ENCODE peak calls at places on chromosomes 3 and 15, in ten cellular contexts. One of them, this sample, is unnamed. For H3K36me3, the result is how much of the 10 kb centered on the place peaks cover.

GRCh38 chr3:160618878-160619277 is 53.5 kb upstream of the KPNA4 start:
- DNase-seq in lower lobe of right lung: no peak
- DNase-seq in PC-3: peak
- DNase-seq in hepatocyte: no peak
- DNase-seq in osteoblast: no peak
- DNase-seq in tibial nerve: no peak
- DNase-seq in colonic mucosa: no peak
- DNase-seq in left ventricle myocardium inferior: no peak
- DNase-seq in brain microvascular endothelial cell: no peak
- DNase-seq in breast epithelium: no peak
- DNase-seq in this sample: no peak

GRCh38 chr3:12440927-12441326 is 43.4 kb upstream of the TSEN2 start:
- DNase-seq in lower lobe of right lung: no peak
- DNase-seq in PC-3: no peak
- DNase-seq in hepatocyte: peak
- DNase-seq in osteoblast: peak
- DNase-seq in tibial nerve: no peak
- DNase-seq in colonic mucosa: no peak
- DNase-seq in left ventricle myocardium inferior: peak
- DNase-seq in brain microvascular endothelial cell: peak
- DNase-seq in breast epithelium: no peak
- DNase-seq in this sample: no peak

GRCh38 chr15:79004336-79004735 is 59.5 kb upstream of the CTSH start:
- DNase-seq in lower lobe of right lung: no peak
- DNase-seq in PC-3: peak
- DNase-seq in hepatocyte: peak
- DNase-seq in osteoblast: peak
- DNase-seq in tibial nerve: no peak
- DNase-seq in colonic mucosa: no peak
- DNase-seq in left ventricle myocardium inferior: no peak
- DNase-seq in brain microvascular endothelial cell: peak
- DNase-seq in breast epithelium: no peak
- DNase-seq in this sample: no peak

GRCh38 chr3:131396170-131396569 is 14.6 kb downstream of the NUDT16 start:
- DNase-seq in lower lobe of right lung: no peak
- DNase-seq in PC-3: no peak
- DNase-seq in hepatocyte: no peak
- DNase-seq in osteoblast: no peak
- DNase-seq in tibial nerve: peak
- DNase-seq in colonic mucosa: no peak
- DNase-seq in left ventricle myocardium inferior: no peak
- DNase-seq in brain microvascular endothelial cell: no peak
- DNase-seq in breast epithelium: no peak
- DNase-seq in this sample: no peak

GRCh38 chr3:104717828-104718196 is 648.9 kb upstream of the ALCAM start:
- DNase-seq in lower lobe of right lung: no peak
- DNase-seq in PC-3: no peak
- DNase-seq in hepatocyte: no peak
- DNase-seq in osteoblast: no peak
- DNase-seq in tibial nerve: no peak
- DNase-seq in colonic mucosa: no peak
- DNase-seq in left ventricle myocardium inferior: no peak
- DNase-seq in brain microvascular endothelial cell: peak
- DNase-seq in breast epithelium: no peak
- DNase-seq in this sample: no peak

GRCh38 chr15:78455749-78456148 is 17.7 kb downstream of the IREB2 start:
- DNase-seq in lower lobe of right lung: no peak
- DNase-seq in PC-3: no peak
- DNase-seq in hepatocyte: peak
- DNase-seq in osteoblast: no peak
- DNase-seq in tibial nerve: no peak
- DNase-seq in colonic mucosa: no peak
- DNase-seq in left ventricle myocardium inferior: no peak
- DNase-seq in brain microvascular endothelial cell: no peak
- DNase-seq in breast epithelium: no peak
- DNase-seq in this sample: no peak

GRCh38 chr3:105365536-105366301 is 990 bp upstream of the ALCAM start:
- DNase-seq in lower lobe of right lung: no peak
- DNase-seq in PC-3: no peak
- DNase-seq in hepatocyte: peak
- DNase-seq in osteoblast: peak
- DNase-seq in tibial nerve: peak
- DNase-seq in colonic mucosa: peak
- DNase-seq in left ventricle myocardium inferior: no peak
- DNase-seq in brain microvascular endothelial cell: peak
- DNase-seq in breast epithelium: no peak
- DNase-seq in this sample: no peak

GRCh38 chr3:184766555-184767261 is 45.3 kb upstream of the VPS8 start:
- DNase-seq in lower lobe of right lung: no peak
- DNase-seq in PC-3: no peak
- DNase-seq in hepatocyte: no peak
- DNase-seq in osteoblast: peak
- DNase-seq in tibial nerve: no peak
- DNase-seq in colonic mucosa: no peak
- DNase-seq in left ventricle myocardium inferior: no peak
- DNase-seq in brain microvascular endothelial cell: no peak
- DNase-seq in breast epithelium: no peak
- DNase-seq in this sample: no peak

GRCh38 chr3:190003730-190004129 is 117.0 kb downstream of the P3H2 start:
- DNase-seq in lower lobe of right lung: no peak
- DNase-seq in PC-3: peak
- DNase-seq in hepatocyte: no peak
- DNase-seq in osteoblast: peak
- DNase-seq in tibial nerve: no peak
- DNase-seq in colonic mucosa: no peak
- DNase-seq in left ventricle myocardium inferior: no peak
- DNase-seq in brain microvascular endothelial cell: peak
- DNase-seq in breast epithelium: no peak
- DNase-seq in this sample: no peak

GRCh38 chr3:53845103-53845880 is 927 bp downstream of the CHDH start:
- DNase-seq in lower lobe of right lung: peak
- DNase-seq in PC-3: peak
- DNase-seq in hepatocyte: peak
- DNase-seq in osteoblast: peak
- DNase-seq in tibial nerve: peak
- DNase-seq in colonic mucosa: peak
- DNase-seq in left ventricle myocardium inferior: peak
- DNase-seq in brain microvascular endothelial cell: peak
- DNase-seq in breast epithelium: peak
- DNase-seq in this sample: no peak

GRCh38 chr15:70278644-70279043 is 180.9 kb upstream of the TLE3 start:
- DNase-seq in lower lobe of right lung: no peak
- DNase-seq in PC-3: no peak
- DNase-seq in hepatocyte: no peak
- DNase-seq in osteoblast: no peak
- DNase-seq in tibial nerve: no peak
- DNase-seq in colonic mucosa: no peak
- DNase-seq in left ventricle myocardium inferior: no peak
- DNase-seq in brain microvascular endothelial cell: no peak
- DNase-seq in breast epithelium: peak
- DNase-seq in this sample: no peak

GRCh38 chr3:160478338-160478737 is 28.8 kb upstream of the TRIM59 start:
- DNase-seq in lower lobe of right lung: no peak
- DNase-seq in PC-3: no peak
- DNase-seq in hepatocyte: peak
- DNase-seq in osteoblast: no peak
- DNase-seq in tibial nerve: no peak
- DNase-seq in colonic mucosa: no peak
- DNase-seq in left ventricle myocardium inferior: no peak
- DNase-seq in brain microvascular endothelial cell: peak
- DNase-seq in breast epithelium: no peak
- DNase-seq in this sample: no peak

GRCh38 chr15:68416158-68416535 is 15.8 kb downstream of the ITGA11 start:
- DNase-seq in lower lobe of right lung: no peak
- DNase-seq in PC-3: no peak
- DNase-seq in hepatocyte: no peak
- DNase-seq in osteoblast: no peak
- DNase-seq in tibial nerve: peak
- DNase-seq in colonic mucosa: peak
- DNase-seq in left ventricle myocardium inferior: no peak
- DNase-seq in brain microvascular endothelial cell: no peak
- DNase-seq in breast epithelium: no peak
- DNase-seq in this sample: no peak

GRCh38 chr3:149391960-149392359 is 14.5 kb upstream of the TM4SF1 start:
- DNase-seq in lower lobe of right lung: no peak
- DNase-seq in PC-3: no peak
- DNase-seq in hepatocyte: no peak
- DNase-seq in osteoblast: no peak
- DNase-seq in tibial nerve: no peak
- DNase-seq in colonic mucosa: no peak
- DNase-seq in left ventricle myocardium inferior: no peak
- DNase-seq in brain microvascular endothelial cell: no peak
- DNase-seq in breast epithelium: no peak
- DNase-seq in this sample: no peak

GRCh38 chr3:36784012-36784763 is 19.8 kb upstream of the DCLK3 start:
- DNase-seq in lower lobe of right lung: no peak
- DNase-seq in PC-3: no peak
- DNase-seq in hepatocyte: no peak
- DNase-seq in osteoblast: no peak
- DNase-seq in tibial nerve: no peak
- DNase-seq in colonic mucosa: no peak
- DNase-seq in left ventricle myocardium inferior: no peak
- DNase-seq in brain microvascular endothelial cell: no peak
- DNase-seq in breast epithelium: no peak
- DNase-seq in this sample: no peak

GRCh38 chr3:134075568-134075825 is 45.8 kb upstream of the SLCO2A1 start:
- DNase-seq in lower lobe of right lung: no peak
- DNase-seq in PC-3: no peak
- DNase-seq in hepatocyte: no peak
- DNase-seq in osteoblast: no peak
- DNase-seq in tibial nerve: no peak
- DNase-seq in colonic mucosa: no peak
- DNase-seq in left ventricle myocardium inferior: no peak
- DNase-seq in brain microvascular endothelial cell: no peak
- DNase-seq in breast epithelium: no peak
- DNase-seq in this sample: no peak

GRCh38 chr3:12992629-12993021 is 80.6 kb downstream of the IQSEC1 start:
- DNase-seq in lower lobe of right lung: no peak
- DNase-seq in PC-3: no peak
- DNase-seq in hepatocyte: peak
- DNase-seq in osteoblast: no peak
- DNase-seq in tibial nerve: no peak
- DNase-seq in colonic mucosa: no peak
- DNase-seq in left ventricle myocardium inferior: peak
- DNase-seq in brain microvascular endothelial cell: no peak
- DNase-seq in breast epithelium: no peak
- DNase-seq in this sample: no peak

GRCh38 chr3:71689305-71689704 is 35.9 kb downstream of the EIF4E3 start:
- DNase-seq in lower lobe of right lung: no peak
- DNase-seq in PC-3: no peak
- DNase-seq in hepatocyte: no peak
- DNase-seq in osteoblast: no peak
- DNase-seq in tibial nerve: no peak
- DNase-seq in colonic mucosa: no peak
- DNase-seq in left ventricle myocardium inferior: no peak
- DNase-seq in brain microvascular endothelial cell: no peak
- DNase-seq in breast epithelium: no peak
- DNase-seq in this sample: no peak
- TF ChIP-seq CTCF in lower lobe of right lung: no peak
- TF ChIP-seq CTCF in PC-3: no peak
- TF ChIP-seq CTCF in hepatocyte: no peak
- TF ChIP-seq CTCF in osteoblast: no peak
- TF ChIP-seq CTCF in tibial nerve: no peak
- TF ChIP-seq CTCF in colonic mucosa: no peak
- TF ChIP-seq CTCF in left ventricle myocardium inferior: no peak
- TF ChIP-seq CTCF in brain microvascular endothelial cell: no peak
- TF ChIP-seq CTCF in breast epithelium: no peak
- TF ChIP-seq CTCF in this sample: no peak

GRCh38 chr3:187733371-187733770 is 11.9 kb downstream of the BCL6 start:
- DNase-seq in lower lobe of right lung: no peak
- DNase-seq in PC-3: no peak
- DNase-seq in hepatocyte: no peak
- DNase-seq in osteoblast: no peak
- DNase-seq in tibial nerve: no peak
- DNase-seq in colonic mucosa: no peak
- DNase-seq in left ventricle myocardium inferior: no peak
- DNase-seq in brain microvascular endothelial cell: no peak
- DNase-seq in breast epithelium: no peak
- DNase-seq in this sample: no peak
- H3K36me3 ChIP-seq in lower lobe of right lung: half or more
- H3K36me3 ChIP-seq in PC-3: under half
- H3K36me3 ChIP-seq in hepatocyte: under half
- H3K36me3 ChIP-seq in osteoblast: half or more
- H3K36me3 ChIP-seq in tibial nerve: under half
- H3K36me3 ChIP-seq in colonic mucosa: under half
- H3K36me3 ChIP-seq in left ventricle myocardium inferior: half or more
- H3K36me3 ChIP-seq in brain microvascular endothelial cell: under half
- H3K36me3 ChIP-seq in breast epithelium: under half
- H3K36me3 ChIP-seq in this sample: under half

DNA sequence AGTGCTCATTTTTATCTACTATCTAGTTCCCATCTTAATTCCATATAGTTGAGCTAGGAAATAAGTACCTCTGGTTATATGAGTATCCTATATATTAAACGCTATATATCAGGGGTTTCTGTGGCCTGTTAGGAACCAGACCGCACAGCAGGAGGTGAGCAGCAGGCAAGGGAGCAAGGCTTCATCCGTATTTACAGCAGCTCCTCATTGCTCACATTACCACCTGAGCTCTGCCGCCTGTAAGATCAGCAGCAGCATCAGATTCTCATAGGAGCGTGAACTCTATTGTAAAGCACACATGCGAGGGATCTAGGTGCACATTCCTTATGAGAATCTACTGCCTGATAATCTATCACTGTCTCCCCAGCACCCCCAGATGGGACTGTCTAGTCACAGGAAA is 23.0 kb downstream of the GSK3B start:
- DNase-seq in lower lobe of right lung: no peak
- DNase-seq in PC-3: no peak
- DNase-seq in hepatocyte: no peak
- DNase-seq in osteoblast: no peak
- DNase-seq in tibial nerve: no peak
- DNase-seq in colonic mucosa: no peak
- DNase-seq in left ventricle myocardium inferior: no peak
- DNase-seq in brain microvascular endothelial cell: no peak
- DNase-seq in breast epithelium: no peak
- DNase-seq in this sample: no peak
- H3K27ac ChIP-seq in lower lobe of right lung: no peak
- H3K27ac ChIP-seq in PC-3: no peak
- H3K27ac ChIP-seq in hepatocyte: no peak
- H3K27ac ChIP-seq in osteoblast: no peak
- H3K27ac ChIP-seq in tibial nerve: no peak
- H3K27ac ChIP-seq in colonic mucosa: no peak
- H3K27ac ChIP-seq in left ventricle myocardium inferior: no peak
- H3K27ac ChIP-seq in brain microvascular endothelial cell: no peak
- H3K27ac ChIP-seq in breast epithelium: no peak
- H3K27ac ChIP-seq in this sample: no peak

GRCh38 chr3:114454592-114455251 is 160.9 kb downstream of the TIGIT start:
- DNase-seq in lower lobe of right lung: no peak
- DNase-seq in PC-3: no peak
- DNase-seq in hepatocyte: no peak
- DNase-seq in osteoblast: no peak
- DNase-seq in tibial nerve: peak
- DNase-seq in colonic mucosa: no peak
- DNase-seq in left ventricle myocardium inferior: no peak
- DNase-seq in brain microvascular endothelial cell: no peak
- DNase-seq in breast epithelium: no peak
- DNase-seq in this sample: no peak
- TF ChIP-seq CTCF in lower lobe of right lung: no peak
- TF ChIP-seq CTCF in PC-3: no peak
- TF ChIP-seq CTCF in hepatocyte: no peak
- TF ChIP-seq CTCF in osteoblast: no peak
- TF ChIP-seq CTCF in tibial nerve: peak
- TF ChIP-seq CTCF in colonic mucosa: no peak
- TF ChIP-seq CTCF in left ventricle myocardium inferior: no peak
- TF ChIP-seq CTCF in brain microvascular endothelial cell: no peak
- TF ChIP-seq CTCF in breast epithelium: peak
- TF ChIP-seq CTCF in this sample: peak

This sample was measured in esophagus squamous epithelium.